ENCODE peak calls at places on chromosomes 6 and 20, in nine cellular contexts. One of them, this sample, is unnamed.

GRCh38 chr20:54194724-54195438 is 13.0 kb upstream of the PFDN4 start:
- DNase-seq in heart left ventricle: no peak
- DNase-seq in PC-9: no peak
- DNase-seq in BE2C: no peak
- DNase-seq in CD8-positive, alpha-beta memory T cell: no peak
- DNase-seq in lower lobe of right lung: no peak
- DNase-seq in prostate gland: no peak
- DNase-seq in GM23248: peak; percentile 54
- DNase-seq in CD8-positive, alpha-beta T cell: no peak
- DNase-seq in this sample: no peak

GRCh38 chr20:56380375-56380774 is 11.6 kb downstream of the AURKA start:
- DNase-seq in heart left ventricle: no peak
- DNase-seq in BE2C: no peak
- DNase-seq in CD8-positive, alpha-beta T cell: no peak
- DNase-seq in prostate gland: no peak
- DNase-seq in CD8-positive, alpha-beta memory T cell: no peak
- DNase-seq in lower lobe of right lung: no peak
- DNase-seq in PC-9: no peak
- DNase-seq in GM23248: no peak
- DNase-seq in this sample: no peak

GRCh38 chr20:57566399-57566798 is 5.5 kb downstream of the PCK1 start:
- DNase-seq in CD8-positive, alpha-beta memory T cell: no peak
- DNase-seq in CD8-positive, alpha-beta T cell: no peak
- DNase-seq in prostate gland: no peak
- DNase-seq in GM23248: no peak
- DNase-seq in lower lobe of right lung: no peak
- DNase-seq in PC-9: no peak
- DNase-seq in BE2C: no peak
- DNase-seq in heart left ventricle: no peak
- DNase-seq in this sample: no peak

GRCh38 chr20:62662422-62662821 is 20.1 kb downstream of the SLCO4A1 start:
- DNase-seq in BE2C: no peak
- DNase-seq in CD8-positive, alpha-beta T cell: no peak
- DNase-seq in CD8-positive, alpha-beta memory T cell: no peak
- DNase-seq in prostate gland: no peak
- DNase-seq in PC-9: no peak
- DNase-seq in lower lobe of right lung: no peak
- DNase-seq in GM23248: peak; percentile 94
- DNase-seq in heart left ventricle: peak; percentile 18
- DNase-seq in this sample: no peak

GRCh38 chr6:32113386-32114352 is 4.5 kb upstream of the TNXB start:
- DNase-seq in CD8-positive, alpha-beta memory T cell: no peak
- DNase-seq in PC-9: peak; percentile 85
- DNase-seq in CD8-positive, alpha-beta T cell: no peak
- DNase-seq in heart left ventricle: peak; percentile 90
- DNase-seq in lower lobe of right lung: peak; percentile 79
- DNase-seq in BE2C: no peak
- DNase-seq in GM23248: peak; percentile 98
- DNase-seq in prostate gland: no peak
- DNase-seq in this sample: no peak

GRCh38 chr6:32198866-32199265 is 6.4 kb upstream of the GPSM3 start:
- DNase-seq in BE2C: no peak
- DNase-seq in CD8-positive, alpha-beta memory T cell: no peak
- DNase-seq in CD8-positive, alpha-beta T cell: no peak
- DNase-seq in heart left ventricle: no peak
- DNase-seq in PC-9: no peak
- DNase-seq in lower lobe of right lung: no peak
- DNase-seq in GM23248: no peak
- DNase-seq in prostate gland: no peak
- DNase-seq in this sample: no peak

GRCh38 chr6:170134077-170135040 is 156.5 kb downstream of the DLL1 start:
- DNase-seq in CD8-positive, alpha-beta memory T cell: no peak
- DNase-seq in heart left ventricle: no peak
- DNase-seq in PC-9: no peak
- DNase-seq in lower lobe of right lung: no peak
- DNase-seq in CD8-positive, alpha-beta T cell: no peak
- DNase-seq in prostate gland: no peak
- DNase-seq in BE2C: no peak
- DNase-seq in GM23248: no peak
- DNase-seq in this sample: no peak

GRCh38 chr6:145143379-145143778 is 591.9 kb downstream of the EPM2A start:
- DNase-seq in CD8-positive, alpha-beta memory T cell: no peak
- DNase-seq in prostate gland: no peak
- DNase-seq in BE2C: no peak
- DNase-seq in PC-9: no peak
- DNase-seq in CD8-positive, alpha-beta T cell: no peak
- DNase-seq in GM23248: no peak
- DNase-seq in lower lobe of right lung: no peak
- DNase-seq in heart left ventricle: no peak
- DNase-seq in this sample: no peak

GRCh38 chr6:15036690-15037245 is 209.1 kb upstream of the JARID2 start:
- DNase-seq in BE2C: peak; percentile 90
- DNase-seq in GM23248: no peak
- DNase-seq in CD8-positive, alpha-beta memory T cell: no peak
- DNase-seq in prostate gland: no peak
- DNase-seq in heart left ventricle: peak; percentile 91
- DNase-seq in PC-9: peak; percentile 71
- DNase-seq in CD8-positive, alpha-beta T cell: no peak
- DNase-seq in lower lobe of right lung: no peak
- DNase-seq in this sample: no peak

GRCh38 chr6:28863607-28864320 is 60.0 kb downstream of the TRIM27 start:
- DNase-seq in GM23248: peak; percentile 74
- DNase-seq in CD8-positive, alpha-beta T cell: peak; percentile 62
- DNase-seq in BE2C: peak; percentile 85
- DNase-seq in lower lobe of right lung: peak; percentile 73
- DNase-seq in prostate gland: peak; percentile 68
- DNase-seq in heart left ventricle: peak; percentile 60
- DNase-seq in CD8-positive, alpha-beta memory T cell: peak; percentile 55
- DNase-seq in PC-9: peak; percentile 85
- DNase-seq in this sample: peak; percentile 88

GRCh38 chr6:33620158-33620583 is 951 bp upstream of the ITPR3 start:
- DNase-seq in PC-9: peak; percentile 58
- DNase-seq in BE2C: no peak
- DNase-seq in lower lobe of right lung: peak; percentile 80
- DNase-seq in CD8-positive, alpha-beta T cell: no peak
- DNase-seq in GM23248: peak; percentile 67
- DNase-seq in heart left ventricle: peak; percentile 44
- DNase-seq in prostate gland: peak; percentile 49
- DNase-seq in CD8-positive, alpha-beta memory T cell: peak; percentile 23
- DNase-seq in this sample: peak; percentile 33

GRCh38 chr20:32585011-32585518 is at the start of gene NOL4L:
- DNase-seq in CD8-positive, alpha-beta T cell: no peak
- DNase-seq in heart left ventricle: no peak
- DNase-seq in lower lobe of right lung: no peak
- DNase-seq in PC-9: peak; percentile 57
- DNase-seq in prostate gland: no peak
- DNase-seq in BE2C: peak; percentile 57
- DNase-seq in CD8-positive, alpha-beta memory T cell: peak; percentile 17
- DNase-seq in GM23248: peak; percentile 55
- DNase-seq in this sample: peak; percentile 41

GRCh38 chr6:137589067-137589848 is 95.1 kb upstream of the OLIG3 start:
- DNase-seq in CD8-positive, alpha-beta T cell: no peak
- DNase-seq in GM23248: peak; percentile 39
- DNase-seq in lower lobe of right lung: no peak
- DNase-seq in BE2C: peak; percentile 72
- DNase-seq in PC-9: peak; percentile 50
- DNase-seq in prostate gland: peak; percentile 56
- DNase-seq in heart left ventricle: no peak
- DNase-seq in CD8-positive, alpha-beta memory T cell: peak; percentile 39
- DNase-seq in this sample: peak; percentile 85

GRCh38 chr6:153980176-153980575 is 58.9 kb upstream of the OPRM1 start:
- DNase-seq in BE2C: no peak
- DNase-seq in lower lobe of right lung: no peak
- DNase-seq in CD8-positive, alpha-beta memory T cell: no peak
- DNase-seq in PC-9: no peak
- DNase-seq in GM23248: peak; percentile 2
- DNase-seq in CD8-positive, alpha-beta T cell: no peak
- DNase-seq in heart left ventricle: no peak
- DNase-seq in prostate gland: no peak
- DNase-seq in this sample: no peak

GRCh38 chr6:163309491-163310026 is 105.0 kb upstream of the QKI start:
- DNase-seq in heart left ventricle: no peak
- DNase-seq in CD8-positive, alpha-beta memory T cell: no peak
- DNase-seq in GM23248: peak; percentile 11
- DNase-seq in PC-9: peak; percentile 16
- DNase-seq in CD8-positive, alpha-beta T cell: no peak
- DNase-seq in BE2C: no peak
- DNase-seq in lower lobe of right lung: no peak
- DNase-seq in prostate gland: no peak
- DNase-seq in this sample: no peak

GRCh38 chr20:59214083-59214482 is 50.5 kb downstream of the ZNF831 start:
- DNase-seq in CD8-positive, alpha-beta T cell: no peak
- DNase-seq in lower lobe of right lung: no peak
- DNase-seq in heart left ventricle: no peak
- DNase-seq in CD8-positive, alpha-beta memory T cell: no peak
- DNase-seq in prostate gland: no peak
- DNase-seq in PC-9: no peak
- DNase-seq in BE2C: no peak
- DNase-seq in GM23248: no peak
- DNase-seq in this sample: no peak

GRCh38 chr20:49248301-49248700 is 29.1 kb downstream of the DDX27 start:
- DNase-seq in BE2C: no peak
- DNase-seq in CD8-positive, alpha-beta T cell: no peak
- DNase-seq in CD8-positive, alpha-beta memory T cell: no peak
- DNase-seq in GM23248: no peak
- DNase-seq in prostate gland: no peak
- DNase-seq in lower lobe of right lung: no peak
- DNase-seq in PC-9: no peak
- DNase-seq in heart left ventricle: no peak
- DNase-seq in this sample: no peak

GRCh38 chr6:122180132-122180531 is 219.3 kb upstream of the HSF2 start:
- DNase-seq in PC-9: no peak
- DNase-seq in lower lobe of right lung: no peak
- DNase-seq in CD8-positive, alpha-beta memory T cell: no peak
- DNase-seq in BE2C: no peak
- DNase-seq in CD8-positive, alpha-beta T cell: no peak
- DNase-seq in GM23248: peak; percentile 28
- DNase-seq in heart left ventricle: no peak
- DNase-seq in prostate gland: no peak
- DNase-seq in this sample: no peak

GRCh38 chr6:46302816-46303215 is 132.0 kb upstream of the ENPP5 start:
- DNase-seq in GM23248: no peak
- DNase-seq in lower lobe of right lung: no peak
- DNase-seq in BE2C: no peak
- DNase-seq in prostate gland: no peak
- DNase-seq in heart left ventricle: no peak
- DNase-seq in CD8-positive, alpha-beta memory T cell: no peak
- DNase-seq in PC-9: no peak
- DNase-seq in CD8-positive, alpha-beta T cell: no peak
- DNase-seq in this sample: no peak

GRCh38 chr6:167904791-167905190 is 78.1 kb downstream of the AFDN start:
- DNase-seq in GM23248: no peak
- DNase-seq in BE2C: no peak
- DNase-seq in prostate gland: no peak
- DNase-seq in CD8-positive, alpha-beta T cell: no peak
- DNase-seq in PC-9: no peak
- DNase-seq in lower lobe of right lung: no peak
- DNase-seq in heart left ventricle: no peak
- DNase-seq in CD8-positive, alpha-beta memory T cell: no peak
- DNase-seq in this sample: no peak

GRCh38 chr6:53294095-53294494 is 54.7 kb downstream of the ELOVL5 start:
- DNase-seq in prostate gland: no peak
- DNase-seq in heart left ventricle: no peak
- DNase-seq in GM23248: peak; percentile 35
- DNase-seq in CD8-positive, alpha-beta T cell: no peak
- DNase-seq in PC-9: no peak
- DNase-seq in BE2C: peak; percentile 47
- DNase-seq in CD8-positive, alpha-beta memory T cell: no peak
- DNase-seq in lower lobe of right lung: no peak
- DNase-seq in this sample: no peak

GRCh38 chr6:96015791-96016776 is at the start of gene FUT9:
- DNase-seq in heart left ventricle: peak; percentile 11
- DNase-seq in CD8-positive, alpha-beta memory T cell: no peak
- DNase-seq in CD8-positive, alpha-beta T cell: no peak
- DNase-seq in prostate gland: peak; percentile 5
- DNase-seq in GM23248: no peak
- DNase-seq in PC-9: peak; percentile 64
- DNase-seq in lower lobe of right lung: no peak
- DNase-seq in BE2C: peak; percentile 62
- DNase-seq in this sample: no peak
- H3K4me3 ChIP-seq in heart left ventricle: no peak within 1 kb of the TSS
- H3K4me3 ChIP-seq in CD8-positive, alpha-beta memory T cell: no peak within 1 kb of the TSS
- H3K4me3 ChIP-seq in CD8-positive, alpha-beta T cell: no peak within 1 kb of the TSS
- H3K4me3 ChIP-seq in prostate gland: peak within 1 kb of the TSS; percentile 23
- H3K4me3 ChIP-seq in GM23248: no peak within 1 kb of the TSS
- H3K4me3 ChIP-seq in PC-9: peak within 1 kb of the TSS; percentile 80
- H3K4me3 ChIP-seq in lower lobe of right lung: no peak within 1 kb of the TSS
- H3K4me3 ChIP-seq in BE2C: peak within 1 kb of the TSS; percentile 50
- H3K4me3 ChIP-seq in this sample: no peak within 1 kb of the TSS

GRCh38 chr6:158783851-158784250 is 35.3 kb downstream of the EZR start:
- DNase-seq in prostate gland: no peak
- DNase-seq in CD8-positive, alpha-beta memory T cell: no peak
- DNase-seq in lower lobe of right lung: no peak
- DNase-seq in GM23248: no peak
- DNase-seq in CD8-positive, alpha-beta T cell: no peak
- DNase-seq in heart left ventricle: no peak
- DNase-seq in PC-9: no peak
- DNase-seq in BE2C: no peak
- DNase-seq in this sample: no peak
- H3K36me3 ChIP-seq in prostate gland: peaks cover 9% of the 10 kb centered on the region
- H3K36me3 ChIP-seq in CD8-positive, alpha-beta memory T cell: peaks cover 73% of the 10 kb centered on the region
- H3K36me3 ChIP-seq in lower lobe of right lung: peaks cover 100% of the 10 kb centered on the region
- H3K36me3 ChIP-seq in GM23248: peaks cover 27% of the 10 kb centered on the region
- H3K36me3 ChIP-seq in CD8-positive, alpha-beta T cell: peaks cover 73% of the 10 kb centered on the region
- H3K36me3 ChIP-seq in heart left ventricle: peaks cover 32% of the 10 kb centered on the region
- H3K36me3 ChIP-seq in PC-9: peaks cover 94% of the 10 kb centered on the region
- H3K36me3 ChIP-seq in BE2C: peaks cover 95% of the 10 kb centered on the region
- H3K36me3 ChIP-seq in this sample: peaks cover 85% of the 10 kb centered on the region

DNA sequence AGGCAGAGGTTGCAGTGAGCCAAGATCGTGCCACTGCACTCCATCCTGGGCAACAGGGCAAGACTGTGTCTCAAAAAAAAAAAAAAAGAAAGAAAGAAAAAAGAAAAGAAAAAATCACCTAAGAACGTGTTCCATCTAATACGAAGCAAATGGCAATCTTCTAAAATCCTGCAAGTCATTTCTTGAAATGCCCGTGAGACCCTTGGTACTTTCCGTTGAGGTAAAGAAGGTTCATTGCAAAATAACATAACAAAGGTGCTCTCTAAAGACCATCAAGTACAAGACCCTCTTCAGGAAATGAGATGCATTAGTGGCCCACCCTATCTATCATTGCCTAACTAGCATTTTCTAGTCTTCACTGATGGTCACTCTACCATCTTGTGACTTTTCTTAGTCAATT is 14.1 kb downstream of the MBOAT1 start:
- DNase-seq in BE2C: no peak
- DNase-seq in PC-9: no peak
- DNase-seq in CD8-positive, alpha-beta memory T cell: no peak
- DNase-seq in CD8-positive, alpha-beta T cell: no peak
- DNase-seq in prostate gland: no peak
- DNase-seq in GM23248: no peak
- DNase-seq in lower lobe of right lung: no peak
- DNase-seq in heart left ventricle: no peak
- DNase-seq in this sample: no peak
- H3K4me1 ChIP-seq in BE2C: no peaks in the 10 kb centered on the region
- H3K4me1 ChIP-seq in PC-9: peaks cover 16% of the 10 kb centered on the region
- H3K4me1 ChIP-seq in CD8-positive, alpha-beta memory T cell: no peaks in the 10 kb centered on the region
- H3K4me1 ChIP-seq in CD8-positive, alpha-beta T cell: no peaks in the 10 kb centered on the region
- H3K4me1 ChIP-seq in prostate gland: no peaks in the 10 kb centered on the region
- H3K4me1 ChIP-seq in GM23248: peaks cover 19% of the 10 kb centered on the region
- H3K4me1 ChIP-seq in lower lobe of right lung: peaks cover 25% of the 10 kb centered on the region
- H3K4me1 ChIP-seq in heart left ventricle: peaks cover 18% of the 10 kb centered on the region
- H3K4me1 ChIP-seq in this sample: peaks cover 17% of the 10 kb centered on the region

DNA sequence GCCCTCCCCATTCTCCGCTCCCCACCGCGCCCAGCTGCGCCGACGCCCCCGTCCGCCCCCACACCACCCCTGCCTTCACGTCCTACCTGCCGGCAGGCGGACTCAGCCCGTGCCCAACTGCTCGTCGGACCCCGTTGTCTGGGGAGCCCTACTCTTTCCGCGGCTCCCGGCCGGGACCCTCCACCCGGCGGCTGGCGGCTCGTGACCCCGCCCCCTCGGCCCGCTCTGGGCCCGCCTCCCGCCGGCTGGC is at the start of gene SERAC1:
- DNase-seq in lower lobe of right lung: no peak
- DNase-seq in PC-9: no peak
- DNase-seq in BE2C: no peak
- DNase-seq in heart left ventricle: no peak
- DNase-seq in GM23248: no peak
- DNase-seq in CD8-positive, alpha-beta memory T cell: no peak
- DNase-seq in CD8-positive, alpha-beta T cell: no peak
- DNase-seq in prostate gland: no peak
- DNase-seq in this sample: no peak
- H3K4me3 ChIP-seq in lower lobe of right lung: peak within 1 kb of the TSS; percentile 96
- H3K4me3 ChIP-seq in PC-9: peak within 1 kb of the TSS; percentile 68
- H3K4me3 ChIP-seq in BE2C: peak within 1 kb of the TSS; percentile 89
- H3K4me3 ChIP-seq in heart left ventricle: peak within 1 kb of the TSS; percentile 88
- H3K4me3 ChIP-seq in GM23248: peak within 1 kb of the TSS; percentile 85
- H3K4me3 ChIP-seq in CD8-positive, alpha-beta memory T cell: peak within 1 kb of the TSS; percentile 91
- H3K4me3 ChIP-seq in CD8-positive, alpha-beta T cell: peak within 1 kb of the TSS; percentile 68
- H3K4me3 ChIP-seq in prostate gland: peak within 1 kb of the TSS; percentile 94
- H3K4me3 ChIP-seq in this sample: peak within 1 kb of the TSS; percentile 84